ENCODE peak calls at places on chromosomes 6 and 20, in ten cellular contexts. M, U, H, Z, I, T, E, D, Y and W are unnamed samples.

GRCh38 chr20:24629668-24630067 is 160.2 kb downstream of the SYNDIG1 start:
- DNase-seq in H (no peak), U (no peak), T (no peak), M (no peak), E (no peak), D (no peak), Y (no peak), I (no peak), Z (no peak), W (no peak)

GRCh38 chr6:145784683-145785082 is 29.9 kb downstream of the FBXO30 start:
- DNase-seq in U (no peak), M (no peak), I (no peak), T (no peak), H (peak), Z (no peak), E (no peak), D (no peak), Y (no peak), W (no peak)

GRCh38 chr6:82906951-82907350 is 158.7 kb downstream of the UBE3D start:
- DNase-seq in I (no peak), M (no peak), E (no peak), T (no peak), Z (peak), U (peak), H (no peak), D (no peak), Y (no peak), W (no peak)

GRCh38 chr6:161462148-161462547 is 188.3 kb upstream of the AGPAT4 start:
- DNase-seq in D (no peak), T (no peak), Z (peak), Y (no peak), M (no peak), U (peak), H (no peak), I (no peak), E (no peak), W (no peak)

GRCh38 chr20:64228751-64229518 is 26.6 kb upstream of the PCMTD2 start:
- DNase-seq in I (no peak), M (no peak), Y (no peak), U (no peak), T (no peak), E (no peak), D (no peak), H (no peak), Z (no peak), W (no peak)

GRCh38 chr6:52209672-52210626 is 23.8 kb downstream of the IL17A start:
- DNase-seq in H (no peak), Y (no peak), M (no peak), D (no peak), I (no peak), Z (no peak), T (no peak), E (no peak), U (no peak), W (no peak)

GRCh38 chr6:137810554-137811120 is 56.4 kb upstream of the TNFAIP3 start:
- DNase-seq in M (no peak), H (no peak), Y (no peak), I (no peak), D (no peak), E (no peak), U (no peak), T (no peak), Z (no peak), W (no peak)

GRCh38 chr6:15430181-15430580 is 184.3 kb downstream of the JARID2 start:
- DNase-seq in I (no peak), H (no peak), D (no peak), T (no peak), M (no peak), U (no peak), E (no peak), Z (no peak), Y (no peak), W (no peak)

GRCh38 chr6:16523550-16524379 is 237.5 kb downstream of the ATXN1 start:
- DNase-seq in U (peak), T (no peak), D (no peak), Y (no peak), M (no peak), Z (peak), E (no peak), H (no peak), I (no peak), W (no peak)